ENCODE peak calls at places on chromosomes 1 and 21, in five cellular contexts. O, H, U, V and M are unnamed samples.

GRCh38 chr1:245598524-245599310 is 443.9 kb downstream of the KIF26B start:
- DNase-seq in O (no peak), H (peak; percentile 50), U (no peak), V (no peak), M (no peak)

GRCh38 chr1:109502368-109502851 is 7.1 kb downstream of the AMIGO1 start:
- DNase-seq in O (no peak), H (no peak), U (no peak), V (no peak), M (peak; percentile 43)

GRCh38 chr1:117000142-117000541 is 1.4 kb upstream of the CD101 start:
- DNase-seq in O (no peak), H (no peak), U (no peak), V (no peak), M (no peak)

GRCh38 chr1:70628973-70629372 is 217.9 kb downstream of the CTH start:
- DNase-seq in O (no peak), H (no peak), U (no peak), V (no peak), M (no peak)

GRCh38 chr21:37551406-37552355 is 185.1 kb downstream of the DYRK1A start:
- DNase-seq in O (no peak), H (peak; percentile 26), U (no peak), V (no peak), M (no peak)

GRCh38 chr1:221698579-221699349 is 43.1 kb downstream of the DUSP10 start:
- DNase-seq in O (no peak), H (no peak), U (no peak), V (no peak), M (no peak)

GRCh38 chr1:210074904-210075303 is 136.9 kb downstream of the SYT14 start:
- DNase-seq in O (no peak), H (no peak), U (no peak), V (no peak), M (no peak)

GRCh38 chr1:25735956-25736529 is 64.0 kb upstream of the SELENON start:
- DNase-seq in O (no peak), H (no peak), U (no peak), V (no peak), M (no peak)

GRCh38 chr1:201224671-201225400 is 34.2 kb downstream of the IGFN1 start:
- DNase-seq in O (no peak), H (peak; percentile 74), U (no peak), V (no peak), M (no peak)

GRCh38 chr1:30088594-30089556 is 634.5 kb downstream of the MATN1 start:
- DNase-seq in O (no peak), H (no peak), U (no peak), V (no peak), M (no peak)

GRCh38 chr21:32807717-32808380 is 36.3 kb upstream of the PAXBP1 start:
- DNase-seq in O (no peak), H (peak; percentile 84), U (no peak), V (no peak), M (no peak)

GRCh38 chr1:11422701-11423100 is 56.3 kb upstream of the DISP3 start:
- DNase-seq in O (no peak), H (no peak), U (no peak), V (no peak), M (no peak)

GRCh38 chr21:44710294-44710665 is 1.1 kb downstream of the TSPEAR start:
- DNase-seq in O (no peak), H (no peak), U (peak; percentile 17), V (no peak), M (no peak)

GRCh38 chr1:153921803-153922075 is 1.0 kb downstream of the GATAD2B start:
- DNase-seq in O (no peak), H (no peak), U (no peak), V (no peak), M (no peak)

GRCh38 chr1:207240325-207241095 is 81.0 kb upstream of the CD55 start:
- DNase-seq in O (no peak), H (peak; percentile 32), U (no peak), V (peak; percentile 32), M (no peak)

GRCh38 chr1:212234431-212235298 is 50.5 kb upstream of the PPP2R5A start:
- DNase-seq in O (peak; percentile 13), H (peak; percentile 98), U (no peak), V (peak; percentile 56), M (no peak)

GRCh38 chr1:165512817-165513216 is 31.0 kb upstream of the LRRC52 start:
- DNase-seq in O (no peak), H (no peak), U (no peak), V (no peak), M (no peak)

GRCh38 chr21:45420061-45420521 is 15.1 kb downstream of the COL18A1 start:
- DNase-seq in O (no peak), H (no peak), U (no peak), V (no peak), M (no peak)

GRCh38 chr1:28755701-28756100 is 19.0 kb downstream of the YTHDF2 start:
- DNase-seq in O (no peak), H (no peak), U (no peak), V (no peak), M (no peak)

GRCh38 chr1:47231314-47232186 is 475 bp downstream of the TAL1 start:
- DNase-seq in O (no peak), H (peak; percentile 41), U (no peak), V (no peak), M (peak; percentile 55)

GRCh38 chr1:115839706-115840095 is 1.2 kb downstream of the NHLH2 start:
- DNase-seq in O (no peak), H (peak; percentile 32), U (no peak), V (no peak), M (no peak)

GRCh38 chr1:100793661-100794060 is 74.1 kb downstream of the VCAM1 start:
- DNase-seq in O (no peak), H (no peak), U (no peak), V (no peak), M (no peak)

GRCh38 chr1:30673395-30673794 is 50.0 kb downstream of the MATN1 start:
- DNase-seq in O (no peak), H (no peak), U (no peak), V (no peak), M (no peak)